ENCODE peak calls at places on chromosomes 16 and 17, in seven cellular contexts. One of them, this sample, is unnamed. For H3K9me3, the result is how much of the 10 kb centered on the place peaks cover.

GRCh38 chr16:68403177-68403576 is 45.1 kb downstream of the SMPD3 start:
- DNase-seq in mesenchymal stem cell: no peak
- DNase-seq in GM12878: no peak
- DNase-seq in A549: no peak
- DNase-seq in fibroblast of lung: no peak
- DNase-seq in IMR-90: no peak
- DNase-seq in body of pancreas: no peak
- DNase-seq in this sample: no peak

GRCh38 chr17:41571561-41572434 is at the start of gene KRT9:
- DNase-seq in mesenchymal stem cell: no peak
- DNase-seq in GM12878: no peak
- DNase-seq in A549: no peak
- DNase-seq in fibroblast of lung: no peak
- DNase-seq in IMR-90: no peak
- DNase-seq in body of pancreas: no peak
- DNase-seq in this sample: no peak

GRCh38 chr17:80296221-80296620 is 35.6 kb downstream of the RNF213 start:
- DNase-seq in mesenchymal stem cell: no peak
- DNase-seq in GM12878: no peak
- DNase-seq in A549: no peak
- DNase-seq in fibroblast of lung: no peak
- DNase-seq in IMR-90: no peak
- DNase-seq in body of pancreas: no peak
- DNase-seq in this sample: no peak

GRCh38 chr17:9475259-9475658 is 100.4 kb downstream of the STX8 start:
- DNase-seq in mesenchymal stem cell: no peak
- DNase-seq in GM12878: no peak
- DNase-seq in A549: no peak
- DNase-seq in fibroblast of lung: no peak
- DNase-seq in IMR-90: no peak
- DNase-seq in body of pancreas: no peak
- DNase-seq in this sample: no peak

GRCh38 chr16:9139965-9140364 is 48.5 kb downstream of the HAPSTR1 start:
- DNase-seq in mesenchymal stem cell: peak
- DNase-seq in GM12878: no peak
- DNase-seq in A549: no peak
- DNase-seq in fibroblast of lung: peak
- DNase-seq in IMR-90: peak
- DNase-seq in body of pancreas: no peak
- DNase-seq in this sample: no peak

GRCh38 chr17:28657756-28658155 is 4.0 kb downstream of the SDF2 start:
- DNase-seq in mesenchymal stem cell: peak
- DNase-seq in GM12878: no peak
- DNase-seq in A549: no peak
- DNase-seq in fibroblast of lung: peak
- DNase-seq in IMR-90: peak
- DNase-seq in body of pancreas: no peak
- DNase-seq in this sample: no peak

GRCh38 chr17:59356543-59357218 is 25.2 kb downstream of the YPEL2 start:
- DNase-seq in mesenchymal stem cell: no peak
- DNase-seq in GM12878: no peak
- DNase-seq in A549: no peak
- DNase-seq in fibroblast of lung: no peak
- DNase-seq in IMR-90: peak
- DNase-seq in body of pancreas: no peak
- DNase-seq in this sample: no peak

GRCh38 chr17:59844884-59845594 is 47.7 kb downstream of the TUBD1 start:
- DNase-seq in mesenchymal stem cell: peak
- DNase-seq in GM12878: no peak
- DNase-seq in A549: no peak
- DNase-seq in fibroblast of lung: peak
- DNase-seq in IMR-90: peak
- DNase-seq in body of pancreas: no peak
- DNase-seq in this sample: no peak

GRCh38 chr16:68901910-68902309 is 58.6 kb downstream of the TANGO6 start:
- DNase-seq in mesenchymal stem cell: no peak
- DNase-seq in GM12878: no peak
- DNase-seq in A549: no peak
- DNase-seq in fibroblast of lung: peak
- DNase-seq in IMR-90: peak
- DNase-seq in body of pancreas: no peak
- DNase-seq in this sample: no peak

GRCh38 chr16:27515874-27516353 is 33.8 kb downstream of the GTF3C1 start:
- DNase-seq in mesenchymal stem cell: peak
- DNase-seq in GM12878: no peak
- DNase-seq in A549: peak
- DNase-seq in fibroblast of lung: no peak
- DNase-seq in IMR-90: no peak
- DNase-seq in body of pancreas: peak
- DNase-seq in this sample: no peak

GRCh38 chr17:77566151-77566550 is 392.4 kb upstream of the TNRC6C start:
- DNase-seq in mesenchymal stem cell: no peak
- DNase-seq in GM12878: no peak
- DNase-seq in A549: no peak
- DNase-seq in fibroblast of lung: no peak
- DNase-seq in IMR-90: no peak
- DNase-seq in body of pancreas: no peak
- DNase-seq in this sample: no peak

GRCh38 chr17:57539528-57540301 is 205.4 kb downstream of the CCDC182 start:
- DNase-seq in mesenchymal stem cell: peak
- DNase-seq in GM12878: no peak
- DNase-seq in A549: no peak
- DNase-seq in fibroblast of lung: no peak
- DNase-seq in IMR-90: no peak
- DNase-seq in body of pancreas: no peak
- DNase-seq in this sample: no peak

GRCh38 chr17:45101883-45102811 is 30.2 kb downstream of the PLCD3 start:
- DNase-seq in mesenchymal stem cell: peak
- DNase-seq in GM12878: no peak
- DNase-seq in A549: no peak
- DNase-seq in fibroblast of lung: no peak
- DNase-seq in IMR-90: no peak
- DNase-seq in body of pancreas: no peak
- DNase-seq in this sample: no peak

GRCh38 chr16:81601008-81601428 is 156.4 kb downstream of the CMIP start:
- DNase-seq in mesenchymal stem cell: peak
- DNase-seq in GM12878: no peak
- DNase-seq in A549: peak
- DNase-seq in fibroblast of lung: peak
- DNase-seq in IMR-90: peak
- DNase-seq in body of pancreas: no peak
- DNase-seq in this sample: no peak

GRCh38 chr16:56451753-56452689 is 667 bp downstream of the OGFOD1 start:
- DNase-seq in mesenchymal stem cell: peak
- DNase-seq in GM12878: no peak
- DNase-seq in A549: peak
- DNase-seq in fibroblast of lung: peak
- DNase-seq in IMR-90: peak
- DNase-seq in body of pancreas: peak
- DNase-seq in this sample: no peak

GRCh38 chr16:86497551-86498021 is 12.7 kb upstream of the FOXF1 start:
- DNase-seq in mesenchymal stem cell: peak
- DNase-seq in GM12878: no peak
- DNase-seq in A549: no peak
- DNase-seq in fibroblast of lung: no peak
- DNase-seq in IMR-90: no peak
- DNase-seq in body of pancreas: no peak
- DNase-seq in this sample: no peak
- H3K4me3 ChIP-seq in mesenchymal stem cell: no peak
- H3K4me3 ChIP-seq in GM12878: no peak
- H3K4me3 ChIP-seq in A549: no peak
- H3K4me3 ChIP-seq in fibroblast of lung: peak
- H3K4me3 ChIP-seq in IMR-90: peak
- H3K4me3 ChIP-seq in body of pancreas: no peak
- H3K4me3 ChIP-seq in this sample: peak

GRCh38 chr16:49057391-49057790 is 224.2 kb downstream of the CBLN1 start:
- DNase-seq in mesenchymal stem cell: no peak
- DNase-seq in GM12878: no peak
- DNase-seq in A549: no peak
- DNase-seq in fibroblast of lung: no peak
- DNase-seq in IMR-90: no peak
- DNase-seq in body of pancreas: no peak
- DNase-seq in this sample: no peak

GRCh38 chr16:49056546-49056945 is 225.1 kb downstream of the CBLN1 start:
- DNase-seq in mesenchymal stem cell: no peak
- DNase-seq in GM12878: no peak
- DNase-seq in A549: no peak
- DNase-seq in fibroblast of lung: no peak
- DNase-seq in IMR-90: no peak
- DNase-seq in body of pancreas: no peak
- DNase-seq in this sample: no peak

GRCh38 chr16:49054606-49055005 is 227.0 kb downstream of the CBLN1 start:
- DNase-seq in mesenchymal stem cell: no peak
- DNase-seq in GM12878: no peak
- DNase-seq in A549: no peak
- DNase-seq in fibroblast of lung: no peak
- DNase-seq in IMR-90: no peak
- DNase-seq in body of pancreas: no peak
- DNase-seq in this sample: no peak

GRCh38 chr16:49058382-49058781 is 223.3 kb downstream of the CBLN1 start:
- DNase-seq in mesenchymal stem cell: no peak
- DNase-seq in GM12878: no peak
- DNase-seq in A549: no peak
- DNase-seq in fibroblast of lung: no peak
- DNase-seq in IMR-90: no peak
- DNase-seq in body of pancreas: no peak
- DNase-seq in this sample: no peak

DNA sequence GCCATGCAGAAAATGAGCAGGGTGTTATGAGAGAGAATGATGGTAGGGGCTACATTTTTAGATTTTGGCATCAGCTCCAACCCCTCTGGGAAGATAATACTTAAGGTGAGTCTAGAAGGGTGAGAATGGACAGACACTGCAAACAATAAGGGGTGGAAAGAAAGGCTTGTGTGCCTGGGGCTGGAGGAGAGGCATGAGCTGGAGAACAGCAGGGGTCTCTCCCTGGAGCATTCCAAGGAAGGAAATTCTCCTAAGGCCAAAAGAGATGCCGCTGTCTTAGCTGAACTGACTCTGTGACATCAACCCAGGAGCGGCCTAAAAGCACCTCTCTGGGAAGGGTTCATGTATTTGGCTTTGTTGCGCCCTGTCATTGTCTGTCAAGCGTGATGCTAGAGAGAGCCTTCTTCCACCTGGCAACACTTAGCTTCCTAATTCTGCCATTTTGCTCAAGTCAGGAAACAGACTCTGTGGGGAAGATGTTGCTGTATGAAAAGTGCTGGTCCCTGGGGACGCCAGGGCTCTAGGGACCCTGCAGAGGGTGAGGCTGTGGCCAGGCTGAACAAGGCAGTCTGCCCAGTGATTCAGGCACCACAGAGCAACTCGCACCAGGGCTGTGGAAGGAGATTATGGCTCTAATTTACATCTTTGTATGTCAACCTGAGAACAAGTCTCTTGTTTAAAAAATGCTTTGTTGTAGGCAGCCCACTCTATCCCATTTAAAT is 225.7 kb downstream of the CBLN1 start:
- DNase-seq in mesenchymal stem cell: no peak
- DNase-seq in GM12878: no peak
- DNase-seq in A549: no peak
- DNase-seq in fibroblast of lung: no peak
- DNase-seq in IMR-90: no peak
- DNase-seq in body of pancreas: no peak
- DNase-seq in this sample: no peak
- H3K9me3 ChIP-seq in mesenchymal stem cell: under half
- H3K9me3 ChIP-seq in GM12878: under half
- H3K9me3 ChIP-seq in A549: under half
- H3K9me3 ChIP-seq in fibroblast of lung: under half
- H3K9me3 ChIP-seq in IMR-90: under half
- H3K9me3 ChIP-seq in body of pancreas: under half
- H3K9me3 ChIP-seq in this sample: under half

GRCh38 chr17:40327244-40327666 is 18.3 kb downstream of the RARA start:
- DNase-seq in mesenchymal stem cell: no peak
- DNase-seq in GM12878: no peak
- DNase-seq in A549: no peak
- DNase-seq in fibroblast of lung: no peak
- DNase-seq in IMR-90: no peak
- DNase-seq in body of pancreas: no peak
- DNase-seq in this sample: no peak

GRCh38 chr17:40323731-40324650 is 15.0 kb downstream of the RARA start:
- DNase-seq in mesenchymal stem cell: no peak
- DNase-seq in GM12878: no peak
- DNase-seq in A549: no peak
- DNase-seq in fibroblast of lung: peak
- DNase-seq in IMR-90: peak
- DNase-seq in body of pancreas: peak
- DNase-seq in this sample: no peak

GRCh38 chr17:40326014-40326831 is 17.2 kb downstream of the RARA start:
- DNase-seq in mesenchymal stem cell: no peak
- DNase-seq in GM12878: no peak
- DNase-seq in A549: no peak
- DNase-seq in fibroblast of lung: no peak
- DNase-seq in IMR-90: no peak
- DNase-seq in body of pancreas: peak
- DNase-seq in this sample: no peak

GRCh38 chr17:40326832-40327199 is 17.8 kb downstream of the RARA start:
- DNase-seq in mesenchymal stem cell: no peak
- DNase-seq in GM12878: no peak
- DNase-seq in A549: no peak
- DNase-seq in fibroblast of lung: no peak
- DNase-seq in IMR-90: no peak
- DNase-seq in body of pancreas: no peak
- DNase-seq in this sample: no peak

DNA sequence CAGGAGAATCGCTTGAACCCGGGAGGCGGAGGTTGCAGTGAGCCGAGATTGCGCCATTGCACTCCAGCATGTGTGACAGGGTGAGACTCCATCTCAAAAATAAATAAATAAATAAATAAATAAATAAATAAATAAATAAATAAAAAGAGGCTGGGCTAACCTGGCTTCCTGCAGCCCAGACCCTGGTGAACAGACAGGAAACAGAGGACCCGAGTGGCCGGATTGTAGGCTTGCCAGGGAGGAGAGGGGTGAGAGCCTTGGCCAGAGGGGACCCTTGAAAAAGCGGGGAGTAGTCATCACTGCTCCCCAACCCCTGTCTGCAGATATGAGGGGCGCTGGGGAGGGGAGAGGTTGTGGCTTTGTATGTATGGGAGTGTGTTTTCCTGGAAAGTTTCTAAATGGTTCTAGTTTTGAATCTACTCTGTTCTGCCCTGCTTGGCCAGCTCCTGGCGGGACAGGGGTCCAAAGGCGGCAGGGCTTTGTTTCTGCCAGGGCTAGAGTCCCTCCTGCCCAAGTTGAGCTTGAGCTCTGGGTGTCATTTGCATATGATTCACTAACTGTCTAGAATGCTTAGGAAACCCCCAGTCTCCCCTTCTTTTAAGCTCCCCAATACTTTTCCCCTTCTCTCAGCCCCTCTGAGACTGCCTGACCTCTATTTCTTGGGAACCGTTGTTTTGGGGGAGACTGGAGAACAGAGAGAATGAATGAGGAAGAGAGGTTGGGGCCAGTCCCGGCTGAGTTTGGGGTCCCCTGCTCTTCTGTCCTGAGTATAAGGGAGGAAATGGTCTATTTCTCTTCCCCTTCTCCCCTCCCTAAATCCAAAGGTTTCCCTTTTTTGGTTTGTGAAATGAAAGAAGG is 16.4 kb downstream of the RARA start:
- DNase-seq in mesenchymal stem cell: no peak
- DNase-seq in GM12878: no peak
- DNase-seq in A549: no peak
- DNase-seq in fibroblast of lung: no peak
- DNase-seq in IMR-90: no peak
- DNase-seq in body of pancreas: no peak
- DNase-seq in this sample: no peak
- H3K4me3 ChIP-seq in mesenchymal stem cell: no peak
- H3K4me3 ChIP-seq in GM12878: peak
- H3K4me3 ChIP-seq in A549: no peak
- H3K4me3 ChIP-seq in fibroblast of lung: no peak
- H3K4me3 ChIP-seq in IMR-90: no peak
- H3K4me3 ChIP-seq in body of pancreas: no peak
- H3K4me3 ChIP-seq in this sample: peak

GRCh38 chr16:31577411-31577810 is 49.7 kb downstream of the AHSP start:
- DNase-seq in mesenchymal stem cell: no peak
- DNase-seq in GM12878: no peak
- DNase-seq in A549: no peak
- DNase-seq in fibroblast of lung: no peak
- DNase-seq in IMR-90: no peak
- DNase-seq in body of pancreas: no peak
- DNase-seq in this sample: no peak
- H3K9me3 ChIP-seq in mesenchymal stem cell: under half
- H3K9me3 ChIP-seq in GM12878: under half
- H3K9me3 ChIP-seq in A549: under half
- H3K9me3 ChIP-seq in fibroblast of lung: under half
- H3K9me3 ChIP-seq in IMR-90: under half
- H3K9me3 ChIP-seq in body of pancreas: under half
- H3K9me3 ChIP-seq in this sample: under half